ENCODE peak calls at places on chromosomes 16 and 17, in nine cellular contexts. One of them, this sample, is unnamed.

GRCh38 chr17:7673239-7673638 is 14.1 kb downstream of the TP53 start:
- DNase-seq in GM23338: peak
- DNase-seq in GM20000: no peak
- DNase-seq in fibroblast of lung: peak
- DNase-seq in stomach: peak
- DNase-seq in transverse colon: peak
- DNase-seq in CD14-positive monocyte: no peak
- DNase-seq in CD8-positive, alpha-beta T cell: no peak
- DNase-seq in heart right ventricle: no peak
- DNase-seq in this sample: no peak

GRCh38 chr17:44496815-44497214 is 6.4 kb downstream of the GPATCH8 start:
- DNase-seq in heart right ventricle: no peak
- DNase-seq in stomach: no peak
- DNase-seq in CD8-positive, alpha-beta T cell: no peak
- DNase-seq in CD14-positive monocyte: no peak
- DNase-seq in fibroblast of lung: no peak
- DNase-seq in GM20000: no peak
- DNase-seq in GM23338: no peak
- DNase-seq in transverse colon: no peak
- DNase-seq in this sample: no peak

GRCh38 chr16:23905027-23905426 is 69.2 kb downstream of the PRKCB start:
- DNase-seq in fibroblast of lung: peak
- DNase-seq in GM20000: no peak
- DNase-seq in transverse colon: peak
- DNase-seq in CD8-positive, alpha-beta T cell: no peak
- DNase-seq in stomach: no peak
- DNase-seq in GM23338: peak
- DNase-seq in CD14-positive monocyte: no peak
- DNase-seq in heart right ventricle: peak
- DNase-seq in this sample: peak

GRCh38 chr16:70380205-70380918 is 33.7 kb downstream of the DDX19A start:
- DNase-seq in GM20000: peak
- DNase-seq in stomach: peak
- DNase-seq in heart right ventricle: peak
- DNase-seq in fibroblast of lung: peak
- DNase-seq in transverse colon: peak
- DNase-seq in CD14-positive monocyte: peak
- DNase-seq in CD8-positive, alpha-beta T cell: peak
- DNase-seq in GM23338: peak
- DNase-seq in this sample: peak

GRCh38 chr17:78883090-78883532 is 19.9 kb downstream of the CEP295NL start:
- DNase-seq in CD14-positive monocyte: peak
- DNase-seq in stomach: peak
- DNase-seq in GM20000: no peak
- DNase-seq in fibroblast of lung: peak
- DNase-seq in CD8-positive, alpha-beta T cell: no peak
- DNase-seq in transverse colon: peak
- DNase-seq in GM23338: no peak
- DNase-seq in heart right ventricle: peak
- DNase-seq in this sample: no peak

GRCh38 chr17:39676198-39676819 is 8.1 kb downstream of the PNMT start:
- DNase-seq in stomach: peak
- DNase-seq in fibroblast of lung: no peak
- DNase-seq in GM23338: no peak
- DNase-seq in heart right ventricle: peak
- DNase-seq in GM20000: peak
- DNase-seq in transverse colon: peak
- DNase-seq in CD8-positive, alpha-beta T cell: peak
- DNase-seq in CD14-positive monocyte: no peak
- DNase-seq in this sample: no peak

GRCh38 chr17:75063626-75064025 is 16.6 kb downstream of the KCTD2 start:
- DNase-seq in transverse colon: no peak
- DNase-seq in GM20000: no peak
- DNase-seq in heart right ventricle: no peak
- DNase-seq in stomach: no peak
- DNase-seq in fibroblast of lung: no peak
- DNase-seq in GM23338: no peak
- DNase-seq in CD8-positive, alpha-beta T cell: no peak
- DNase-seq in CD14-positive monocyte: no peak
- DNase-seq in this sample: no peak

GRCh38 chr16:57000271-57001025 is 11.1 kb downstream of the NLRC5 start:
- DNase-seq in stomach: peak
- DNase-seq in transverse colon: peak
- DNase-seq in heart right ventricle: peak
- DNase-seq in fibroblast of lung: peak
- DNase-seq in CD14-positive monocyte: no peak
- DNase-seq in GM20000: peak
- DNase-seq in GM23338: no peak
- DNase-seq in CD8-positive, alpha-beta T cell: peak
- DNase-seq in this sample: no peak

GRCh38 chr16:8204769-8205168 is 385.5 kb downstream of the TMEM114 start:
- DNase-seq in CD8-positive, alpha-beta T cell: no peak
- DNase-seq in fibroblast of lung: no peak
- DNase-seq in stomach: no peak
- DNase-seq in CD14-positive monocyte: no peak
- DNase-seq in heart right ventricle: no peak
- DNase-seq in transverse colon: no peak
- DNase-seq in GM20000: no peak
- DNase-seq in GM23338: no peak
- DNase-seq in this sample: no peak

GRCh38 chr16:19001788-19002187 is 18.1 kb downstream of the TMC7 start:
- DNase-seq in CD14-positive monocyte: no peak
- DNase-seq in GM20000: no peak
- DNase-seq in GM23338: no peak
- DNase-seq in heart right ventricle: no peak
- DNase-seq in stomach: no peak
- DNase-seq in CD8-positive, alpha-beta T cell: no peak
- DNase-seq in transverse colon: no peak
- DNase-seq in fibroblast of lung: peak
- DNase-seq in this sample: no peak

GRCh38 chr17:29847527-29847931 is 82.5 kb downstream of the SSH2 start:
- DNase-seq in GM23338: peak
- DNase-seq in CD8-positive, alpha-beta T cell: no peak
- DNase-seq in heart right ventricle: no peak
- DNase-seq in GM20000: no peak
- DNase-seq in transverse colon: no peak
- DNase-seq in stomach: no peak
- DNase-seq in fibroblast of lung: no peak
- DNase-seq in CD14-positive monocyte: no peak
- DNase-seq in this sample: no peak

GRCh38 chr16:76577003-76577402 is 299.8 kb downstream of the CNTNAP4 start:
- DNase-seq in stomach: no peak
- DNase-seq in GM23338: no peak
- DNase-seq in fibroblast of lung: no peak
- DNase-seq in CD14-positive monocyte: no peak
- DNase-seq in transverse colon: no peak
- DNase-seq in heart right ventricle: no peak
- DNase-seq in GM20000: peak
- DNase-seq in CD8-positive, alpha-beta T cell: no peak
- DNase-seq in this sample: no peak

GRCh38 chr17:1012823-1013728 is 16.1 kb downstream of the TIMM22 start:
- DNase-seq in transverse colon: no peak
- DNase-seq in GM23338: no peak
- DNase-seq in stomach: no peak
- DNase-seq in heart right ventricle: no peak
- DNase-seq in CD14-positive monocyte: no peak
- DNase-seq in GM20000: no peak
- DNase-seq in fibroblast of lung: no peak
- DNase-seq in CD8-positive, alpha-beta T cell: no peak
- DNase-seq in this sample: no peak

GRCh38 chr17:62887437-62887836 is 78.6 kb upstream of the TANC2 start:
- DNase-seq in transverse colon: no peak
- DNase-seq in GM23338: no peak
- DNase-seq in fibroblast of lung: no peak
- DNase-seq in CD8-positive, alpha-beta T cell: no peak
- DNase-seq in GM20000: no peak
- DNase-seq in heart right ventricle: no peak
- DNase-seq in stomach: no peak
- DNase-seq in CD14-positive monocyte: no peak
- DNase-seq in this sample: no peak

DNA sequence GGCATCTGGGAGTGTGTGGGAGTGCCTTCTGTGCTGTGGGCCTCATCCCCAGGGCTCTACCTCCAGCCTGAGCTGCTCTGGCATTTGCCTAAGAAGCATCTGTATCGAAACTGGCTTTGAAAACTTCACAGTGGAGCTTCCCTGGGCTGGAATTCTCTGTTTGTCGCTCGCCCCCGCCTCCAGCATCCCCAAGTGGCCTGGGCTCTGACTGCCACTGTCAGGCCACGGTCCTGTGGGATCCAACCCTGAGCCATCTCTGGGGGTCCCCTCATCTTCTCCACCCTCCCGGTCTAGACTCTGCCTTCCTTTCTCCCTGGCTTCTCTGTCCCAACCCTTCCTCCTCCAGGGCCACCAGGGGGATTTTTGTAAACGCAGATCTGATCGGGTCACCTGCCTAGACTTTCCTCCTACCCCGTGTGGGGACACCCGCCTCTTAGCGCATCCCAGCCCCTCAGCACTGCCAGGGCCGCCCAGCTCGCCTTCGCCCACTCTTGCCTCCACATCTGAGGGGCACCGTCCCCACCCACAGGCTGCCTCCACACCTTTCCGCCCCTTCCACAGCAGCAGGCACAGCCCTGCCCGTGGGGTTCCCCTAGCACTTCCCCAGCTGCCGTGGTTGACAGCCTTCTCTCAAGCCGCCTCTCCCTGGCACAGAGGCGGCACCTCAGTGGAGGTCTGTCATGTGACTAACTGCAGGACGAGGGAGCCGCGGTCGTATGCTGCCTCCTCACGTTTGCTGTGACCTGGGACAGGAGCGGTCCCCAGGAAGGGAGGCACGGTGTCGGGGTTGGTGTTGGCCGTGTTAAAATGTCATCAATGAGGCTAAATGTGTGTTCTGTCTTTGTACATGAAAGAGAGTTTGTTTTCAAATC is 12.0 kb downstream of the TBC1D24 start:
- DNase-seq in CD14-positive monocyte: peak
- DNase-seq in stomach: peak
- DNase-seq in CD8-positive, alpha-beta T cell: peak
- DNase-seq in heart right ventricle: peak
- DNase-seq in GM23338: no peak
- DNase-seq in GM20000: peak
- DNase-seq in fibroblast of lung: no peak
- DNase-seq in transverse colon: peak
- DNase-seq in this sample: no peak
- TF ChIP-seq CTCF in CD14-positive monocyte: peak
- TF ChIP-seq CTCF in stomach: peak
- TF ChIP-seq CTCF in CD8-positive, alpha-beta T cell: peak
- TF ChIP-seq CTCF in heart right ventricle: no peak
- TF ChIP-seq CTCF in GM23338: peak
- TF ChIP-seq CTCF in GM20000: peak
- TF ChIP-seq CTCF in fibroblast of lung: no peak
- TF ChIP-seq CTCF in transverse colon: peak
- TF ChIP-seq CTCF in this sample: no peak

GRCh38 chr17:37516131-37516561 is 26.5 kb downstream of the DUSP14 start:
- DNase-seq in transverse colon: no peak
- DNase-seq in heart right ventricle: no peak
- DNase-seq in CD8-positive, alpha-beta T cell: no peak
- DNase-seq in fibroblast of lung: no peak
- DNase-seq in GM20000: no peak
- DNase-seq in CD14-positive monocyte: no peak
- DNase-seq in stomach: no peak
- DNase-seq in GM23338: no peak
- DNase-seq in this sample: no peak

GRCh38 chr17:37521821-37522220 is 32.1 kb downstream of the DUSP14 start:
- DNase-seq in stomach: no peak
- DNase-seq in CD8-positive, alpha-beta T cell: no peak
- DNase-seq in heart right ventricle: no peak
- DNase-seq in CD14-positive monocyte: no peak
- DNase-seq in GM20000: no peak
- DNase-seq in transverse colon: no peak
- DNase-seq in fibroblast of lung: no peak
- DNase-seq in GM23338: no peak
- DNase-seq in this sample: no peak

GRCh38 chr17:37520174-37520573 is 30.5 kb downstream of the DUSP14 start:
- DNase-seq in CD8-positive, alpha-beta T cell: no peak
- DNase-seq in GM20000: no peak
- DNase-seq in transverse colon: no peak
- DNase-seq in heart right ventricle: no peak
- DNase-seq in GM23338: peak
- DNase-seq in fibroblast of lung: no peak
- DNase-seq in stomach: no peak
- DNase-seq in CD14-positive monocyte: no peak
- DNase-seq in this sample: no peak

GRCh38 chr17:37519241-37519985 is 29.7 kb downstream of the DUSP14 start:
- DNase-seq in heart right ventricle: no peak
- DNase-seq in CD14-positive monocyte: no peak
- DNase-seq in GM23338: no peak
- DNase-seq in CD8-positive, alpha-beta T cell: no peak
- DNase-seq in stomach: no peak
- DNase-seq in GM20000: no peak
- DNase-seq in transverse colon: no peak
- DNase-seq in fibroblast of lung: no peak
- DNase-seq in this sample: no peak

DNA sequence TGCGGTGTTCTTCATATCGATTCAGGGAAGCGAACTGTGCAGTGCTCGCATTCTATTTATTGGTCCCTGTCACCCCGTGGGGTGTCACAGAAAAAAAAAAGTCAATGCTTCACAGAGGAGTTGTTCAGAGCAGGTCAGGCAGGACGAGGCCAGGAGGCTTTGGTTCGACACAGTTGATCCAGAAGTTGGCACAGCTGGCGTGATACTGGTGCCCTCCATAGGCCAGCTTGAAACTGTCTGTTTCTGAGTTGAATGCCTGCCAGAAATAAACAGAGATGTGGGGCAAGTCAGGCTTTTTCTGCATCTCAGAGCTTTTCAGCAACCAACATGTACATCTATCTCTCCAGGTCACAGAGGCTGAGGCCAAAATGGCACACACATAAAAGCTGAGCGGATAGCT is 29.1 kb downstream of the DUSP14 start:
- DNase-seq in transverse colon: no peak
- DNase-seq in CD14-positive monocyte: no peak
- DNase-seq in GM23338: no peak
- DNase-seq in CD8-positive, alpha-beta T cell: no peak
- DNase-seq in stomach: no peak
- DNase-seq in fibroblast of lung: peak
- DNase-seq in heart right ventricle: no peak
- DNase-seq in GM20000: no peak
- DNase-seq in this sample: no peak
- TF ChIP-seq CTCF in transverse colon: no peak
- TF ChIP-seq CTCF in CD14-positive monocyte: no peak
- TF ChIP-seq CTCF in GM23338: no peak
- TF ChIP-seq CTCF in CD8-positive, alpha-beta T cell: no peak
- TF ChIP-seq CTCF in stomach: no peak
- TF ChIP-seq CTCF in fibroblast of lung: no peak
- TF ChIP-seq CTCF in heart right ventricle: no peak
- TF ChIP-seq CTCF in GM20000: no peak
- TF ChIP-seq CTCF in this sample: no peak

GRCh38 chr17:73782641-73783381 is 138.6 kb upstream of the SDK2 start:
- DNase-seq in GM23338: peak
- DNase-seq in GM20000: no peak
- DNase-seq in CD8-positive, alpha-beta T cell: no peak
- DNase-seq in heart right ventricle: no peak
- DNase-seq in stomach: no peak
- DNase-seq in CD14-positive monocyte: no peak
- DNase-seq in transverse colon: peak
- DNase-seq in fibroblast of lung: no peak
- DNase-seq in this sample: no peak
- TF ChIP-seq CTCF in GM23338: peak
- TF ChIP-seq CTCF in GM20000: no peak
- TF ChIP-seq CTCF in CD8-positive, alpha-beta T cell: no peak
- TF ChIP-seq CTCF in heart right ventricle: no peak
- TF ChIP-seq CTCF in stomach: no peak
- TF ChIP-seq CTCF in CD14-positive monocyte: no peak
- TF ChIP-seq CTCF in transverse colon: peak
- TF ChIP-seq CTCF in fibroblast of lung: no peak
- TF ChIP-seq CTCF in this sample: no peak

GRCh38 chr17:10357768-10358167 is 15.0 kb downstream of the MYH13 start:
- DNase-seq in CD14-positive monocyte: no peak
- DNase-seq in transverse colon: no peak
- DNase-seq in CD8-positive, alpha-beta T cell: no peak
- DNase-seq in fibroblast of lung: no peak
- DNase-seq in GM23338: peak
- DNase-seq in GM20000: peak
- DNase-seq in heart right ventricle: no peak
- DNase-seq in stomach: no peak
- DNase-seq in this sample: peak
- TF ChIP-seq CTCF in CD14-positive monocyte: no peak
- TF ChIP-seq CTCF in transverse colon: peak
- TF ChIP-seq CTCF in CD8-positive, alpha-beta T cell: peak
- TF ChIP-seq CTCF in fibroblast of lung: no peak
- TF ChIP-seq CTCF in GM23338: peak
- TF ChIP-seq CTCF in GM20000: peak
- TF ChIP-seq CTCF in heart right ventricle: no peak
- TF ChIP-seq CTCF in stomach: peak
- TF ChIP-seq CTCF in this sample: peak

This sample was measured in endothelial cell.